ENCODE peak calls at places on chromosome 13, in four cellular contexts. C is T-helper 1 cell, G is cardiac fibroblast, Y is A673. H is an unnamed sample.

GRCh38 chr13:46660859-46661258 is 107.9 kb downstream of the LRCH1 start:
- DNase-seq in C (no peak), Y (no peak), G (no peak), H (no peak)

GRCh38 chr13:74070065-74070464 is 64.1 kb downstream of the KLF12 start:
- DNase-seq in C (peak; percentile 61), G (no peak), Y (no peak), H (no peak)

GRCh38 chr13:67229438-67230242 is 496 bp downstream of the PCDH9 start:
- DNase-seq in G (no peak), C (no peak), Y (no peak), H (no peak)

GRCh38 chr13:113371061-113371460 is 7.1 kb upstream of the GRTP1 start:
- DNase-seq in G (no peak), C (no peak), Y (no peak), H (no peak)

GRCh38 chr13:28449826-28450773 is 44.8 kb downstream of the FLT1 start:
- DNase-seq in C (no peak), Y (peak; percentile 57), G (no peak), H (peak; percentile 77)

GRCh38 chr13:33723772-33724435 is 94.0 kb upstream of the RFC3 start:
- DNase-seq in C (peak; percentile 82), Y (peak; percentile 90), G (peak; percentile 93), H (peak; percentile 85)

GRCh38 chr13:31945202-31945978 is 86.2 kb upstream of the FRY start:
- DNase-seq in C (no peak), Y (peak; percentile 59), G (peak; percentile 68), H (no peak)

GRCh38 chr13:114263590-114263989 is 17.8 kb upstream of the UPF3A start:
- DNase-seq in C (peak; percentile 23), G (no peak), Y (no peak), H (no peak)

GRCh38 chr13:29858667-29859066 is 8.2 kb upstream of the UBL3 start:
- DNase-seq in Y (no peak), C (peak; percentile 24), G (no peak), H (no peak)

GRCh38 chr13:59801107-59801880 is 362.4 kb downstream of the DIAPH3 start:
- DNase-seq in Y (peak; percentile 73), G (no peak), C (no peak), H (no peak)

GRCh38 chr13:99796175-99796819 is 175.3 kb downstream of the ZIC5 start:
- DNase-seq in G (peak; percentile 30), Y (peak; percentile 83), C (peak; percentile 13), H (peak; percentile 16)

GRCh38 chr13:34276764-34277163 is 458.8 kb downstream of the RFC3 start:
- DNase-seq in Y (no peak), C (no peak), G (no peak), H (no peak)

GRCh38 chr13:49248433-49249002 is 793 bp downstream of the CDADC1 start:
- DNase-seq in Y (peak; percentile 19), C (peak; percentile 17), G (peak; percentile 54), H (peak; percentile 50)

GRCh38 chr13:99071666-99072065 is 93.8 kb upstream of the DOCK9 start:
- DNase-seq in Y (no peak), C (no peak), G (no peak), H (no peak)

GRCh38 chr13:84362777-84363176 is 480.5 kb upstream of the SLITRK1 start:
- DNase-seq in Y (no peak), C (no peak), G (peak; percentile 2), H (no peak)

GRCh38 chr13:59119475-59119874 is 1044.3 kb downstream of the DIAPH3 start:
- DNase-seq in Y (peak; percentile 41), G (no peak), C (no peak), H (peak; percentile 24)

GRCh38 chr13:109336730-109337129 is 449.7 kb downstream of the IRS2 start:
- DNase-seq in G (peak; percentile 73), C (no peak), Y (no peak), H (no peak)

GRCh38 chr13:110382229-110382628 is 75.1 kb downstream of the COL4A2 start:
- DNase-seq in C (no peak), G (peak; percentile 85), Y (peak; percentile 36), H (peak; percentile 90)

GRCh38 chr13:31940076-31940475 is 91.5 kb upstream of the FRY start:
- DNase-seq in C (no peak), G (no peak), Y (no peak), H (no peak)

H was measured in endothelial cell of umbilical vein.